ENCODE peak calls at places on chromosome 18, in seven cellular contexts. U is tibial nerve, S is H54, X is spleen, A is ovary, F is IMR-90, M is HCT116. P is an unnamed sample.

GRCh38 chr18:46950064-46950656 is 32.8 kb downstream of the KATNAL2 start:
- DNase-seq in M (no peak), S (no peak), F (no peak), X (no peak), A (no peak), U (no peak), P (no peak)

GRCh38 chr18:33802955-33803354 is 224.9 kb downstream of the ASXL3 start:
- DNase-seq in F (no peak), X (no peak), S (no peak), A (no peak), U (no peak), M (no peak), P (no peak)

GRCh38 chr18:54357082-54357659 is 487 bp downstream of the STARD6 start:
- DNase-seq in U (no peak), X (no peak), F (peak; percentile 1), M (no peak), S (no peak), A (no peak), P (no peak)

GRCh38 chr18:60684843-60685513 is 312.4 kb upstream of the MC4R start:
- DNase-seq in U (no peak), F (peak; percentile 17), S (no peak), A (no peak), X (no peak), M (peak; percentile 19), P (no peak)

GRCh38 chr18:63881851-63882250 is 5.7 kb upstream of the SERPINB2 start:
- DNase-seq in F (peak; percentile 65), U (no peak), M (no peak), A (no peak), S (no peak), X (no peak), P (no peak)

GRCh38 chr18:12366379-12366778 is 10.6 kb downstream of the AFG3L2 start:
- DNase-seq in M (no peak), F (no peak), S (no peak), X (no peak), A (no peak), U (no peak), P (no peak)

GRCh38 chr18:64876833-64877232 is 727.9 kb upstream of the LINC00305 start:
- DNase-seq in M (no peak), A (no peak), X (no peak), F (no peak), S (no peak), U (no peak), P (no peak)

GRCh38 chr18:79917351-79918088 is 33.9 kb downstream of the SLC66A2 start:
- DNase-seq in F (no peak), U (no peak), X (peak; percentile 68), S (no peak), M (no peak), A (no peak), P (peak; percentile 8)

GRCh38 chr18:48996901-48997463 is 46.2 kb upstream of the SMAD7 start:
- DNase-seq in A (no peak), X (no peak), S (peak; percentile 42), M (peak; percentile 58), F (peak; percentile 81), U (no peak), P (no peak)

GRCh38 chr18:59517446-59518171 is 158.5 kb upstream of the LMAN1 start:
- DNase-seq in X (no peak), S (no peak), M (no peak), A (no peak), F (peak; percentile 33), U (no peak), P (no peak)

GRCh38 chr18:62672600-62672999 is 42.7 kb upstream of the PHLPP1 start:
- DNase-seq in M (no peak), U (no peak), X (no peak), A (no peak), S (no peak), F (no peak), P (no peak)

GRCh38 chr18:76658627-76659026 is 163.6 kb upstream of the ZNF516 start:
- DNase-seq in F (no peak), A (no peak), M (no peak), U (no peak), X (no peak), S (no peak), P (no peak)

GRCh38 chr18:35345460-35345921 is 1.3 kb upstream of the ZNF24 start:
- DNase-seq in M (no peak), X (no peak), S (no peak), U (no peak), A (peak; percentile 23), F (no peak), P (no peak)

GRCh38 chr18:13540783-13541182 is 185.6 kb downstream of the FAM210A start:
- DNase-seq in U (no peak), M (no peak), X (no peak), F (no peak), A (no peak), S (no peak), P (no peak)

GRCh38 chr18:5510109-5510846 is 33.5 kb downstream of the EPB41L3 start:
- DNase-seq in F (peak; percentile 78), M (no peak), S (no peak), U (no peak), X (no peak), A (no peak), P (no peak)

GRCh38 chr18:51123936-51124486 is 73.5 kb downstream of the MEX3C start:
- DNase-seq in U (no peak), S (no peak), X (no peak), A (no peak), M (no peak), F (no peak), P (no peak)

GRCh38 chr18:9708057-9708881 is at the start of gene RAB31:
- DNase-seq in U (peak; percentile 59), S (peak; percentile 78), X (peak; percentile 93), F (peak; percentile 72), A (peak; percentile 87), M (no peak), P (peak; percentile 54)

GRCh38 chr18:9707381-9708056 is 582 bp upstream of the RAB31 start:
- DNase-seq in S (no peak), A (no peak), M (no peak), F (peak; percentile 45), X (no peak), U (no peak), P (no peak)

GRCh38 chr18:9711361-9712129 is 3.4 kb downstream of the RAB31 start:
- DNase-seq in A (no peak), S (no peak), X (no peak), M (no peak), F (no peak), U (no peak), P (no peak)

GRCh38 chr18:9710037-9710436 is 1.9 kb downstream of the RAB31 start:
- DNase-seq in F (no peak), S (no peak), A (no peak), X (no peak), M (no peak), U (no peak), P (no peak)

GRCh38 chr18:9708882-9709877 is 1.1 kb downstream of the RAB31 start:
- DNase-seq in F (no peak), S (no peak), U (no peak), A (peak; percentile 48), M (no peak), X (peak; percentile 87), P (no peak)
- TF ChIP-seq POLR2A in F (no peak), S (no peak), U (no peak), A (no peak), M (no peak), X (no peak), P (no peak)

GRCh38 chr18:22332590-22332989 is 85.1 kb downstream of the CTAGE1 start:
- DNase-seq in X (no peak), M (no peak), U (no peak), A (no peak), S (no peak), F (no peak), P (no peak)
- TF ChIP-seq POLR2A in X (no peak), M (no peak), U (no peak), A (no peak), S (no peak), F (no peak), P (no peak)

DNA sequence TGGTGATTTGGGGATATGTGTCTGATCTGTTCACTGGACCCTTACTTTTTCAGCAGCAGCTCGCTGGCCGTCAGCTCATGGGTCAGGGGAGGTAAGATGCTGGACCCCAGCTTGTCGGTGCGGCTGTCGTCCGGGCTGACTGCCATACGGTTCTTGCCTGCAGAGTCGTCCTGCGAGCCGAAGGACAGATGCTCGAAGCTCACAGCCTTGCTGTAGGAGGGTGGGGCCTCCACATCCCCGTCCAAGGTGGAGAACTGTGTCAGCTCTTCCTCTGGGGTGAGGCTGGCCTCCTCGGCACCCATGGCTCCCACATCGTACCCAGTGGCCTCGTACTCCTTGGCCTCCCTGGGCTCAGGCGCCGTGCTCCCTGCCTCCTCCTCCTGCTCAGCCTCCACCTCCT is 179.5 kb downstream of the NAPG start:
- DNase-seq in X (no peak), S (no peak), A (no peak), F (no peak), M (no peak), U (no peak), P (no peak)
- TF ChIP-seq POLR2A in X (no peak), S (no peak), A (no peak), F (no peak), M (no peak), U (no peak), P (no peak)

GRCh38 chr18:812123-812672 is at the start of gene YES1:
- DNase-seq in U (peak; percentile 54), M (peak; percentile 35), F (peak; percentile 61), A (peak; percentile 87), S (peak; percentile 68), X (peak; percentile 92), P (peak; percentile 65)
- TF ChIP-seq POLR2A in U (peak; percentile 47), M (peak; percentile 48), F (no peak), A (peak; percentile 40), S (peak; percentile 33), X (no peak), P (peak; percentile 85)

DNA sequence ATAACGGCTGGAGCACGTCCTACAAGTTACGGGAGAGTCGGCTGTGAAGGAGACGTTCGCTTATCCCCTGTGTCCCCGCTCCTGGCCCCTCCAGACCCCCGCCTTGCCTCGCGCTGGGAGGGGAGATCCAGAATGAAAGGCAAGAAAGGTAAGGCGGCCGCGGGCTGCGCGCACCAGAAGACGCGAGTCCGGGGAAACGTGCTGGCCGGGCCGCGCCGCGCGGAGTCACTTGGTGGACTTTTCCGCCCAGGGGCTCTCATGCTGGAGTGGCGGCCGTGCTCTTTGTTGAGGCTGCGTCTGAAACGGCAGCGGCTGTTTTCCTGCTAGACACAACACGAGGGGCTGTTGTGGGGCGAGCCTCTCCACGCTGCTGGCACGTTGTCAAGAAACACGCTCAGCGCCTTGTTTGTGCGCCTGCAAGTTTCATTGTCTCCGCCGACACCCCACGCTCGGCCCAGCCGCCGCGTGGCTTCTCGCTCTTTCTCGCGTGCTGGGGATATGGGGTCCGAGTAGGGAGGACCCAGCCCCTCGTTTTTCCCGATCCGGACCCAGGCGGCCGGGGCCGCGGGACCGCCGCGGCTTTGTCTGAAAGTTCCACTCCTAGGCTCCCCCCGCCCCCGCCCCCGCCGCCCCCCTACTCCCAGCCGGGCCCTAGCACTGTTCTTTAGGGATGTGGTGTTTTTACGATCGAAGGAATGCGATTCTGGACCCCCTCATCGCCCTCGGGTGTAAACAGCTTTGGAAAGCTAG is 561 bp downstream of the TGIF1 start:
- DNase-seq in A (peak; percentile 87), X (peak; percentile 93), U (peak; percentile 47), S (no peak), F (peak; percentile 73), M (no peak), P (peak; percentile 67)
- TF ChIP-seq POLR2A in A (peak; percentile 20), X (no peak), U (peak; percentile 33), S (no peak), F (no peak), M (no peak), P (peak; percentile 18)

P was measured in gastrocnemius medialis.